ENCODE peak calls at places on chromosomes 6 and 20, in six cellular contexts. C is GM12878, H is K562, G is HCT116, N is prostate gland, X is sigmoid colon. D is an unnamed sample.

GRCh38 chr6:128173290-128173689 is 272.4 kb upstream of the THEMIS start:
- DNase-seq in H (no peak), G (no peak), C (no peak), X (no peak), N (no peak), D (no peak)

GRCh38 chr6:45724511-45724910 is 291.1 kb downstream of the CLIC5 start:
- DNase-seq in G (peak; percentile 26), H (no peak), C (no peak), X (no peak), N (no peak), D (no peak)

GRCh38 chr6:166415306-166415705 is 32.6 kb upstream of the MPC1 start:
- DNase-seq in X (no peak), C (no peak), N (no peak), H (no peak), G (no peak), D (no peak)

GRCh38 chr6:157989541-157990289 is 8.1 kb downstream of the SYNJ2 start:
- DNase-seq in C (no peak), N (peak; percentile 85), G (no peak), X (peak; percentile 90), H (peak; percentile 48), D (peak; percentile 85)

GRCh38 chr6:7050911-7051779 is 56.6 kb upstream of the RREB1 start:
- DNase-seq in H (no peak), X (peak; percentile 69), N (peak; percentile 21), C (no peak), G (no peak), D (peak; percentile 76)

GRCh38 chr6:85726206-85726605 is 83.5 kb upstream of the SYNCRIP start:
- DNase-seq in H (no peak), C (no peak), X (no peak), G (peak; percentile 19), N (no peak), D (no peak)

GRCh38 chr6:106281088-106281487 is 44.5 kb downstream of the ATG5 start:
- DNase-seq in G (no peak), N (no peak), C (no peak), X (no peak), H (no peak), D (no peak)

GRCh38 chr20:37397076-37397953 is 51.4 kb downstream of the SRC start:
- DNase-seq in X (no peak), N (no peak), G (no peak), C (no peak), H (peak; percentile 45), D (no peak)

GRCh38 chr20:462199-462991 is at the start of gene TBC1D20:
- DNase-seq in H (peak; percentile 87), X (peak; percentile 92), G (peak; percentile 60), C (peak; percentile 40), N (peak; percentile 83), D (peak; percentile 87)

GRCh38 chr6:18389479-18389878 is 2.3 kb downstream of the RNF144B start:
- DNase-seq in H (no peak), G (no peak), C (no peak), X (no peak), N (no peak), D (no peak)

GRCh38 chr6:147166360-147166944 is 37.8 kb upstream of the STXBP5 start:
- DNase-seq in N (no peak), X (no peak), H (peak; percentile 87), G (no peak), C (no peak), D (no peak)

GRCh38 chr20:54076259-54076658 is 5.9 kb upstream of the BCAS1 start:
- DNase-seq in N (no peak), H (no peak), C (no peak), G (no peak), X (no peak), D (no peak)

GRCh38 chr6:125511809-125512341 is 210.1 kb upstream of the HDDC2 start:
- DNase-seq in G (no peak), C (no peak), N (no peak), H (no peak), X (no peak), D (no peak)

GRCh38 chr20:11041396-11041795 is 367.6 kb upstream of the JAG1 start:
- DNase-seq in G (no peak), N (no peak), H (no peak), X (no peak), C (no peak), D (no peak)

GRCh38 chr20:32894711-32895355 is 36.1 kb downstream of the EFCAB8 start:
- DNase-seq in C (no peak), G (no peak), N (no peak), X (no peak), H (no peak), D (no peak)

GRCh38 chr6:37793067-37793466 is 26.5 kb upstream of the ZFAND3 start:
- DNase-seq in G (no peak), H (no peak), X (no peak), N (no peak), C (no peak), D (no peak)

GRCh38 chr6:24922174-24922573 is 13.6 kb downstream of the RIPOR2 start:
- DNase-seq in G (no peak), N (no peak), C (no peak), X (no peak), H (no peak), D (no peak)

GRCh38 chr20:33688938-33689424 is 2.8 kb upstream of the E2F1 start:
- DNase-seq in H (peak; percentile 58), N (no peak), G (no peak), C (no peak), X (no peak), D (no peak)

GRCh38 chr20:50248104-50248631 is 57.5 kb downstream of the CEBPB start:
- DNase-seq in H (peak; percentile 48), C (no peak), X (no peak), G (no peak), N (no peak), D (peak; percentile 64)

GRCh38 chr20:49892260-49893216 is 22.8 kb downstream of the SPATA2 start:
- DNase-seq in G (no peak), X (peak; percentile 61), C (no peak), N (no peak), H (peak; percentile 48), D (no peak)

GRCh38 chr20:4234128-4234527 is 218.8 kb upstream of the RNF24 start:
- DNase-seq in X (no peak), N (peak; percentile 45), G (no peak), H (no peak), C (no peak), D (no peak)

GRCh38 chr6:139490482-139490881 is 116.0 kb upstream of the CITED2 start:
- DNase-seq in N (no peak), G (no peak), C (no peak), X (no peak), H (no peak), D (peak; percentile 41)

GRCh38 chr6:82408952-82409421 is 45.4 kb downstream of the TPBG start:
- DNase-seq in H (no peak), N (no peak), C (no peak), G (no peak), X (no peak), D (no peak)

GRCh38 chr6:105482227-105482839 is 79.5 kb upstream of the PREP start:
- DNase-seq in C (no peak), H (no peak), N (no peak), X (peak; percentile 73), G (no peak), D (no peak)

GRCh38 chr6:107345398-107345797 is 114.0 kb downstream of the PDSS2 start:
- DNase-seq in G (no peak), N (no peak), C (no peak), H (no peak), X (no peak), D (no peak)

GRCh38 chr20:13261460-13262301 is 40.6 kb downstream of the ISM1 start:
- DNase-seq in G (peak; percentile 26), X (no peak), C (no peak), H (peak; percentile 47), N (no peak), D (peak; percentile 13)

GRCh38 chr6:90139272-90139817 is 157.3 kb downstream of the BACH2 start:
- DNase-seq in X (no peak), N (no peak), H (no peak), C (no peak), G (no peak), D (no peak)

GRCh38 chr6:3751019-3751729 is at the start of gene PXDC1:
- DNase-seq in G (no peak), H (no peak), N (no peak), C (no peak), X (no peak), D (peak; percentile 91)
- TF ChIP-seq POLR2AphosphoS5 in G (no peak), H (no peak), N (no peak), C (no peak), X (no peak), D (no peak)

DNA sequence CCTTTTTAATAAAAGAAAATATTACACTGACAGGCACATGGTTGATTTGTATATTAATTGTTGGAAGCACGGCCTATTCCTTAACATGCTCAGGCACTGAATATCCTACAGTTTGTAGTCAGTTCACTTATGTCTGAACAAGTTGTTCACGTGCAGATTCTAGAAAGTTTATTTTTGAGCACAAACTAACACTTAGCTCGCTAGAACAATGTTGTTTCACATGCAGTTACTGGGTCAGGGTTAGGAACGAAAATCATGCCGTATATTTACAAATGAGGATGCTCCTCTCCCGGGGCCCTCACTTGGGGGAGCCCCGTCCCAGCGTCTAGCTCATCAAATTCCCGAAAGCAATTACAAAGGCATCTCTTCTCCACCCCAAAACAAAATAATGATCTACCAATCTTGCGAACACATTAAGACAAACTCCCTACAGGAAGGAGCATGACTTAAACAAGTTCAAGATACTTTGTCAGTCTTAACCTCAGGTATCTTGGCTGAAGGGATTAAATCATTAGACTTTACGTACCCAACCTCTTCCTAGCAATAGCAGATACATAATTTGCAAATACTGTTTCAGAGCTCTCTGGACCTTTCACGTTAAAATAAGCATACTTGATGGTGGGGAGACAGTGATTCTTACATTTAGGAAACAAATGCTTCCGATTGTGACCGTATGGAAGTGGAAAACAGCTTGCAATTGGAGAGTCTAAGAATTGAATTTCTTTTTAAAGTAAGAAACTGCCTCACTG is 1.5 kb downstream of the MAP7 start:
- DNase-seq in X (no peak), H (no peak), G (no peak), N (no peak), C (no peak), D (no peak)
- H3K4me3 ChIP-seq in X (no peak overlapping the region), H (peak overlapping the region; percentile 64), G (peak overlapping the region; percentile 79), N (peak overlapping the region; percentile 72), C (no peak overlapping the region), D (peak overlapping the region; percentile 78)

GRCh38 chr6:36029464-36029863 is 1.9 kb downstream of the MAPK14 start:
- DNase-seq in N (peak; percentile 15), X (no peak), G (no peak), C (no peak), H (no peak), D (no peak)

GRCh38 chr6:36028887-36029324 is 1.3 kb downstream of the MAPK14 start:
- DNase-seq in C (no peak), G (no peak), N (peak; percentile 69), X (peak; percentile 82), H (peak; percentile 52), D (no peak)

GRCh38 chr6:36025932-36026327 is 1.5 kb upstream of the SLC26A8 start:
- DNase-seq in H (no peak), C (no peak), X (no peak), G (no peak), N (no peak), D (no peak)

GRCh38 chr6:36027501-36028087 is at the start of gene MAPK14:
- DNase-seq in G (peak; percentile 100), H (peak; percentile 97), X (peak; percentile 100), N (peak; percentile 100), C (peak; percentile 96), D (peak; percentile 100)

GRCh38 chr6:36028088-36028886 is 679 bp downstream of the MAPK14 start:
- DNase-seq in H (peak; percentile 39), N (peak; percentile 17), G (no peak), C (no peak), X (peak; percentile 73), D (peak; percentile 86)
- TF ChIP-seq POLR2AphosphoS5 in H (no peak), N (no peak), G (no peak), C (no peak), X (no peak), D (no peak)

GRCh38 chr6:100475554-100476325 is 11.0 kb upstream of the SIM1 start:
- DNase-seq in G (no peak), C (peak; percentile 47), N (no peak), H (no peak), X (no peak), D (no peak)
- H3K4me3 ChIP-seq in G (no peak overlapping the region), C (no peak overlapping the region), N (no peak overlapping the region), H (no peak overlapping the region), X (no peak overlapping the region), D (no peak overlapping the region)